ENCODE peak calls at places on chromosomes 3 and 15, in six cellular contexts. M is GM12878, G is A549, Z is endothelial cell of umbilical vein, O is K562, K is HepG2. Q is an unnamed sample.

GRCh38 chr3:106332884-106333283 is 464.1 kb upstream of the CBLB start:
- DNase-seq in M (peak), O (no peak), G (no peak), K (no peak), Z (no peak), Q (no peak)

GRCh38 chr3:166456291-166456690 is 619.1 kb upstream of the BCHE start:
- DNase-seq in Z (no peak), G (no peak), M (no peak), K (no peak), O (no peak), Q (no peak)

GRCh38 chr3:15360786-15361493 is 28.6 kb upstream of the SH3BP5 start:
- DNase-seq in G (no peak), K (no peak), M (no peak), O (no peak), Z (peak), Q (peak)

GRCh38 chr3:49386056-49386756 is 25.6 kb downstream of the RHOA start:
- DNase-seq in M (no peak), G (no peak), K (no peak), Z (no peak), O (no peak), Q (peak)

GRCh38 chr15:42153874-42154575 is 2.4 kb downstream of the PLA2G4F start:
- DNase-seq in Z (no peak), O (no peak), G (no peak), K (no peak), M (no peak), Q (no peak)

GRCh38 chr15:71666723-71667122 is 143.6 kb upstream of the NR2E3 start:
- DNase-seq in O (no peak), Z (no peak), G (no peak), M (no peak), K (no peak), Q (no peak)

GRCh38 chr3:134737520-134737919 is 57.5 kb upstream of the EPHB1 start:
- DNase-seq in M (no peak), O (peak), K (no peak), G (no peak), Z (no peak), Q (no peak)

GRCh38 chr3:54784021-54784420 is 143.8 kb downstream of the LRTM1 start:
- DNase-seq in Z (no peak), O (no peak), M (no peak), G (no peak), K (no peak), Q (no peak)

GRCh38 chr3:134486577-134487041 is 752 bp downstream of the CEP63 start:
- DNase-seq in K (no peak), M (no peak), O (peak), G (no peak), Z (peak), Q (peak)

GRCh38 chr3:16884084-16884747 is 539 bp upstream of the PLCL2 start:
- DNase-seq in M (no peak), Z (peak), K (no peak), G (peak), O (peak), Q (peak)

GRCh38 chr3:16884748-16885587 is at the start of gene PLCL2:
- DNase-seq in K (no peak), O (peak), Z (peak), G (peak), M (no peak), Q (peak)

GRCh38 chr3:16887130-16887529 is 2.4 kb downstream of the PLCL2 start:
- DNase-seq in Z (no peak), G (no peak), K (no peak), M (no peak), O (no peak), Q (no peak)

GRCh38 chr3:16885588-16885903 is 791 bp downstream of the PLCL2 start:
- DNase-seq in Z (no peak), G (no peak), K (no peak), M (no peak), O (no peak), Q (no peak)

GRCh38 chr3:16885948-16886683 is 1.4 kb downstream of the PLCL2 start:
- DNase-seq in M (no peak), O (no peak), G (no peak), Z (peak), K (no peak), Q (peak)
- TF ChIP-seq MAX in M (no peak), O (no peak), G (no peak), Z (no peak), K (no peak), Q (no peak)

GRCh38 chr3:69343875-69344274 is 42.0 kb downstream of the FRMD4B start:
- DNase-seq in K (no peak), O (no peak), Z (no peak), M (no peak), G (no peak), Q (no peak)

GRCh38 chr3:69338891-69339290 is 47.0 kb downstream of the FRMD4B start:
- DNase-seq in M (no peak), K (no peak), Z (peak), O (no peak), G (no peak), Q (no peak)

GRCh38 chr3:69339766-69340165 is 46.1 kb downstream of the FRMD4B start:
- DNase-seq in Z (no peak), K (no peak), M (no peak), O (no peak), G (no peak), Q (peak)

DNA sequence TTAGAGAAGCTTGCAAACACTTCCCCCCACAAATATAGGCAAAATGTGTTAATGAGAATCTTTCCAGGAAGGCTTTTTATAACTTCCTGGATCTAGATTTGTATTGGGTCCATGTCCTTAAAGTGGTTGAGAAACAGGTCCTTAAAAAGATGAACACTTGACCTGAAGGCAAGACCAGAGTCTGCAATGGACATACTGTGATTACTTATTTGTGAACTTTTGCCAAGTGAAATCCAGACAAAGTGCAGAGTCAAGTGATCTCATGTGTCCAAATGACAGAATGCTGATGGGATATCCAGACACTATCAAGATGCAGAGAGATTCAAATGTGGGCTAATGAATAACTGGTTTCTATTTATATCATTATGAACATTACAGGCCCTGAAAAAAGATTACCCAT is 43.8 kb downstream of the FRMD4B start:
- DNase-seq in O (no peak), K (no peak), Z (no peak), M (no peak), G (no peak), Q (no peak)
- TF ChIP-seq MYC in O (no peak), K (no peak), Z (no peak), M (no peak), G (no peak), Q (no peak)

GRCh38 chr3:152638707-152639450 is 196.1 kb upstream of the P2RY1 start:
- DNase-seq in M (no peak), O (no peak), Z (no peak), K (no peak), G (no peak), Q (no peak)
- TF ChIP-seq MAX in M (no peak), O (no peak), Z (no peak), K (no peak), G (no peak), Q (peak)

GRCh38 chr3:81490541-81491288 is 270.7 kb downstream of the GBE1 start:
- DNase-seq in M (peak), K (peak), Z (peak), G (peak), O (peak), Q (peak)

GRCh38 chr3:81484532-81484931 is 276.9 kb downstream of the GBE1 start:
- DNase-seq in K (no peak), G (no peak), O (no peak), M (no peak), Z (no peak), Q (no peak)

GRCh38 chr3:81483046-81483445 is 278.4 kb downstream of the GBE1 start:
- DNase-seq in Z (no peak), M (no peak), G (no peak), K (no peak), O (no peak), Q (no peak)

GRCh38 chr3:81485444-81485865 is 276.0 kb downstream of the GBE1 start:
- DNase-seq in K (no peak), M (peak), O (no peak), G (no peak), Z (peak), Q (peak)
- TF ChIP-seq MYC in K (no peak), M (no peak), O (no peak), G (no peak), Z (no peak), Q (no peak)

Q was measured in NB4.